ENCODE peak calls at places on chromosomes 3 and 15, in nine cellular contexts. O is AG08396, C is NCI-H1105 treated with DMSO at 0.1 percent for 48 hours, P is NCI-H2081, U is HFFc6, Q is heart left ventricle, L is smooth muscle cell of the brain vasculature, E is kidney tubule cell, H is GM12892. J is an unnamed sample.

GRCh38 chr3:150640256-150640655 is 37.1 kb downstream of the SELENOT start:
- DNase-seq in E (no peak), Q (no peak), H (no peak), U (no peak), O (no peak), C (no peak), P (no peak), L (no peak), J (no peak)

GRCh38 chr3:21894459-21895083 is 143.6 kb upstream of the ZNF385D start:
- DNase-seq in P (no peak), L (peak; percentile 31), O (no peak), E (peak; percentile 43), Q (no peak), C (peak; percentile 11), U (peak; percentile 14), H (no peak), J (no peak)

GRCh38 chr15:64878708-64879107 is 33.0 kb upstream of the ANKDD1A start:
- DNase-seq in O (no peak), L (no peak), C (no peak), U (no peak), H (no peak), Q (peak; percentile 68), P (no peak), E (no peak), J (no peak)

GRCh38 chr3:141050913-141051632 is at the start of gene SPSB4:
- DNase-seq in Q (peak; percentile 88), H (no peak), C (peak; percentile 74), E (peak; percentile 48), O (peak; percentile 63), P (peak; percentile 66), L (no peak), U (no peak), J (no peak)

GRCh38 chr15:39191871-39192281 is 389.0 kb upstream of the THBS1 start:
- DNase-seq in P (no peak), U (peak; percentile 57), L (no peak), E (peak; percentile 93), H (no peak), C (no peak), O (no peak), Q (no peak), J (no peak)

GRCh38 chr15:25690673-25691543 is 172.2 kb downstream of the ATP10A start:
- DNase-seq in U (peak; percentile 85), C (no peak), E (peak; percentile 81), P (no peak), L (no peak), Q (no peak), H (no peak), O (peak; percentile 63), J (no peak)

GRCh38 chr3:193853511-193854219 is 260.7 kb downstream of the OPA1 start:
- DNase-seq in O (no peak), P (no peak), U (no peak), C (no peak), Q (no peak), L (no peak), H (no peak), E (peak; percentile 58), J (no peak)

GRCh38 chr3:52857870-52858269 is 23.1 kb upstream of the MUSTN1 start:
- DNase-seq in U (no peak), C (peak; percentile 15), Q (no peak), H (no peak), P (no peak), E (no peak), L (no peak), O (no peak), J (no peak)

GRCh38 chr3:12941495-12942023 is 100.2 kb upstream of the RPL32 start:
- DNase-seq in C (no peak), O (no peak), L (no peak), E (no peak), H (no peak), U (no peak), P (no peak), Q (no peak), J (no peak)

GRCh38 chr15:52020253-52021085 is 1.4 kb downstream of the MAPK6 start:
- DNase-seq in C (peak; percentile 11), P (no peak), L (no peak), Q (no peak), U (no peak), H (no peak), O (no peak), E (peak; percentile 26), J (no peak)

GRCh38 chr15:84883433-84883832 is 1.0 kb upstream of the SLC28A1 start:
- DNase-seq in C (no peak), O (no peak), H (no peak), P (no peak), Q (no peak), L (no peak), E (peak; percentile 65), U (no peak), J (no peak)

GRCh38 chr15:53918180-53919079 is 59.8 kb upstream of the UNC13C start:
- DNase-seq in H (no peak), P (no peak), E (peak; percentile 38), Q (peak; percentile 35), O (no peak), L (no peak), U (no peak), C (peak; percentile 62), J (no peak)

GRCh38 chr3:24088782-24089181 is 143.7 kb downstream of the NR1D2 start:
- DNase-seq in C (no peak), L (no peak), H (no peak), Q (no peak), E (no peak), P (no peak), O (peak; percentile 67), U (peak; percentile 48), J (no peak)

GRCh38 chr15:81901323-81901722 is 144.5 kb downstream of the MEX3B start:
- DNase-seq in H (no peak), O (no peak), C (no peak), Q (no peak), P (no peak), U (no peak), E (no peak), L (no peak), J (no peak)

GRCh38 chr3:71356272-71356671 is 227.3 kb downstream of the FOXP1 start:
- DNase-seq in C (no peak), O (no peak), E (peak; percentile 80), P (no peak), Q (no peak), U (no peak), L (no peak), H (no peak), J (no peak)

GRCh38 chr3:13210221-13210975 is 137.2 kb upstream of the IQSEC1 start:
- DNase-seq in H (no peak), E (no peak), Q (no peak), O (no peak), L (no peak), U (no peak), C (no peak), P (peak; percentile 4), J (no peak)

GRCh38 chr3:45554001-45554691 is 40.4 kb upstream of the LIMD1 start:
- DNase-seq in Q (peak; percentile 87), E (peak; percentile 38), H (no peak), P (no peak), O (no peak), L (no peak), C (no peak), U (no peak), J (peak; percentile 20)

GRCh38 chr3:153977148-153977547 is 144.0 kb upstream of the ARHGEF26 start:
- DNase-seq in U (no peak), E (no peak), H (no peak), Q (no peak), P (peak; percentile 30), C (no peak), L (no peak), O (no peak), J (no peak)

GRCh38 chr3:79028916-79029315 is 738.9 kb downstream of the ROBO1 start:
- DNase-seq in E (no peak), H (no peak), O (no peak), U (no peak), P (no peak), C (no peak), Q (no peak), L (no peak), J (no peak)